ENCODE peak calls at places on chromosome 7, in nine cellular contexts. One of them, this sample, is unnamed.

GRCh38 chr7:117946201-117946633 is 73.0 kb upstream of the CTTNBP2 start:
- DNase-seq in cardiac muscle cell: no peak
- DNase-seq in astrocyte: peak
- DNase-seq in SJSA1: no peak
- DNase-seq in AG04450: no peak
- DNase-seq in fibroblast of the aortic adventitia: no peak
- DNase-seq in endothelial cell of umbilical vein: peak
- DNase-seq in cardiac fibroblast: no peak
- DNase-seq in kidney: no peak
- DNase-seq in this sample: no peak

GRCh38 chr7:47725031-47725780 is 143.3 kb upstream of the TNS3 start:
- DNase-seq in cardiac muscle cell: no peak
- DNase-seq in astrocyte: peak
- DNase-seq in SJSA1: no peak
- DNase-seq in AG04450: no peak
- DNase-seq in fibroblast of the aortic adventitia: peak
- DNase-seq in endothelial cell of umbilical vein: peak
- DNase-seq in cardiac fibroblast: no peak
- DNase-seq in kidney: no peak
- DNase-seq in this sample: no peak

GRCh38 chr7:98754041-98754479 is 115.8 kb downstream of the TMEM130 start:
- DNase-seq in cardiac muscle cell: peak
- DNase-seq in astrocyte: peak
- DNase-seq in SJSA1: no peak
- DNase-seq in AG04450: no peak
- DNase-seq in fibroblast of the aortic adventitia: no peak
- DNase-seq in endothelial cell of umbilical vein: no peak
- DNase-seq in cardiac fibroblast: peak
- DNase-seq in kidney: no peak
- DNase-seq in this sample: peak

GRCh38 chr7:1802899-1803298 is 132.8 kb downstream of the ELFN1 start:
- DNase-seq in cardiac muscle cell: no peak
- DNase-seq in astrocyte: no peak
- DNase-seq in SJSA1: peak
- DNase-seq in AG04450: no peak
- DNase-seq in fibroblast of the aortic adventitia: no peak
- DNase-seq in endothelial cell of umbilical vein: no peak
- DNase-seq in cardiac fibroblast: no peak
- DNase-seq in kidney: peak
- DNase-seq in this sample: no peak

GRCh38 chr7:20395094-20395493 is 64.4 kb downstream of the ITGB8 start:
- DNase-seq in cardiac muscle cell: no peak
- DNase-seq in astrocyte: no peak
- DNase-seq in SJSA1: no peak
- DNase-seq in AG04450: no peak
- DNase-seq in fibroblast of the aortic adventitia: peak
- DNase-seq in endothelial cell of umbilical vein: no peak
- DNase-seq in cardiac fibroblast: peak
- DNase-seq in kidney: no peak
- DNase-seq in this sample: no peak

GRCh38 chr7:154598405-154598804 is 404.5 kb downstream of the PAXIP1 start:
- DNase-seq in cardiac muscle cell: no peak
- DNase-seq in astrocyte: no peak
- DNase-seq in SJSA1: no peak
- DNase-seq in AG04450: no peak
- DNase-seq in fibroblast of the aortic adventitia: no peak
- DNase-seq in endothelial cell of umbilical vein: no peak
- DNase-seq in cardiac fibroblast: no peak
- DNase-seq in kidney: no peak
- DNase-seq in this sample: peak

GRCh38 chr7:114864278-114864677 is 57.6 kb upstream of the MDFIC start:
- DNase-seq in cardiac muscle cell: no peak
- DNase-seq in astrocyte: no peak
- DNase-seq in SJSA1: no peak
- DNase-seq in AG04450: no peak
- DNase-seq in fibroblast of the aortic adventitia: no peak
- DNase-seq in endothelial cell of umbilical vein: peak
- DNase-seq in cardiac fibroblast: no peak
- DNase-seq in kidney: no peak
- DNase-seq in this sample: no peak

GRCh38 chr7:4226166-4226857 is 455.8 kb upstream of the FOXK1 start:
- DNase-seq in cardiac muscle cell: no peak
- DNase-seq in astrocyte: no peak
- DNase-seq in SJSA1: no peak
- DNase-seq in AG04450: no peak
- DNase-seq in fibroblast of the aortic adventitia: no peak
- DNase-seq in endothelial cell of umbilical vein: no peak
- DNase-seq in cardiac fibroblast: no peak
- DNase-seq in kidney: peak
- DNase-seq in this sample: no peak

GRCh38 chr7:27096756-27097514 is 1.1 kb upstream of the HOXA1 start:
- DNase-seq in cardiac muscle cell: no peak
- DNase-seq in astrocyte: peak
- DNase-seq in SJSA1: no peak
- DNase-seq in AG04450: no peak
- DNase-seq in fibroblast of the aortic adventitia: peak
- DNase-seq in endothelial cell of umbilical vein: peak
- DNase-seq in cardiac fibroblast: no peak
- DNase-seq in kidney: peak
- DNase-seq in this sample: no peak

GRCh38 chr7:106865130-106866115 is at the start of gene PIK3CG:
- DNase-seq in cardiac muscle cell: no peak
- DNase-seq in astrocyte: no peak
- DNase-seq in SJSA1: no peak
- DNase-seq in AG04450: no peak
- DNase-seq in fibroblast of the aortic adventitia: no peak
- DNase-seq in endothelial cell of umbilical vein: peak
- DNase-seq in cardiac fibroblast: no peak
- DNase-seq in kidney: no peak
- DNase-seq in this sample: no peak

GRCh38 chr7:945147-945555 is 9.3 kb downstream of the ADAP1 start:
- DNase-seq in cardiac muscle cell: no peak
- DNase-seq in astrocyte: no peak
- DNase-seq in SJSA1: no peak
- DNase-seq in AG04450: no peak
- DNase-seq in fibroblast of the aortic adventitia: no peak
- DNase-seq in endothelial cell of umbilical vein: no peak
- DNase-seq in cardiac fibroblast: no peak
- DNase-seq in kidney: peak
- DNase-seq in this sample: no peak

GRCh38 chr7:37683263-37684120 is at the start of gene GPR141:
- DNase-seq in cardiac muscle cell: no peak
- DNase-seq in astrocyte: no peak
- DNase-seq in SJSA1: no peak
- DNase-seq in AG04450: no peak
- DNase-seq in fibroblast of the aortic adventitia: no peak
- DNase-seq in endothelial cell of umbilical vein: peak
- DNase-seq in cardiac fibroblast: no peak
- DNase-seq in kidney: no peak
- DNase-seq in this sample: peak

GRCh38 chr7:128737441-128737840 is 1.7 kb upstream of the CALU start:
- DNase-seq in cardiac muscle cell: no peak
- DNase-seq in astrocyte: no peak
- DNase-seq in SJSA1: no peak
- DNase-seq in AG04450: no peak
- DNase-seq in fibroblast of the aortic adventitia: no peak
- DNase-seq in endothelial cell of umbilical vein: no peak
- DNase-seq in cardiac fibroblast: no peak
- DNase-seq in kidney: no peak
- DNase-seq in this sample: no peak

GRCh38 chr7:157291404-157292080 is 45.3 kb upstream of the DNAJB6 start:
- DNase-seq in cardiac muscle cell: no peak
- DNase-seq in astrocyte: no peak
- DNase-seq in SJSA1: no peak
- DNase-seq in AG04450: no peak
- DNase-seq in fibroblast of the aortic adventitia: no peak
- DNase-seq in endothelial cell of umbilical vein: no peak
- DNase-seq in cardiac fibroblast: no peak
- DNase-seq in kidney: no peak
- DNase-seq in this sample: no peak

GRCh38 chr7:69517985-69518731 is 80.1 kb upstream of the AUTS2 start:
- DNase-seq in cardiac muscle cell: no peak
- DNase-seq in astrocyte: peak
- DNase-seq in SJSA1: no peak
- DNase-seq in AG04450: no peak
- DNase-seq in fibroblast of the aortic adventitia: no peak
- DNase-seq in endothelial cell of umbilical vein: no peak
- DNase-seq in cardiac fibroblast: no peak
- DNase-seq in kidney: no peak
- DNase-seq in this sample: no peak

GRCh38 chr7:115662120-115662519 is 368.4 kb downstream of the TFEC start:
- DNase-seq in cardiac muscle cell: no peak
- DNase-seq in astrocyte: peak
- DNase-seq in SJSA1: no peak
- DNase-seq in AG04450: no peak
- DNase-seq in fibroblast of the aortic adventitia: no peak
- DNase-seq in endothelial cell of umbilical vein: no peak
- DNase-seq in cardiac fibroblast: no peak
- DNase-seq in kidney: no peak
- DNase-seq in this sample: no peak

DNA sequence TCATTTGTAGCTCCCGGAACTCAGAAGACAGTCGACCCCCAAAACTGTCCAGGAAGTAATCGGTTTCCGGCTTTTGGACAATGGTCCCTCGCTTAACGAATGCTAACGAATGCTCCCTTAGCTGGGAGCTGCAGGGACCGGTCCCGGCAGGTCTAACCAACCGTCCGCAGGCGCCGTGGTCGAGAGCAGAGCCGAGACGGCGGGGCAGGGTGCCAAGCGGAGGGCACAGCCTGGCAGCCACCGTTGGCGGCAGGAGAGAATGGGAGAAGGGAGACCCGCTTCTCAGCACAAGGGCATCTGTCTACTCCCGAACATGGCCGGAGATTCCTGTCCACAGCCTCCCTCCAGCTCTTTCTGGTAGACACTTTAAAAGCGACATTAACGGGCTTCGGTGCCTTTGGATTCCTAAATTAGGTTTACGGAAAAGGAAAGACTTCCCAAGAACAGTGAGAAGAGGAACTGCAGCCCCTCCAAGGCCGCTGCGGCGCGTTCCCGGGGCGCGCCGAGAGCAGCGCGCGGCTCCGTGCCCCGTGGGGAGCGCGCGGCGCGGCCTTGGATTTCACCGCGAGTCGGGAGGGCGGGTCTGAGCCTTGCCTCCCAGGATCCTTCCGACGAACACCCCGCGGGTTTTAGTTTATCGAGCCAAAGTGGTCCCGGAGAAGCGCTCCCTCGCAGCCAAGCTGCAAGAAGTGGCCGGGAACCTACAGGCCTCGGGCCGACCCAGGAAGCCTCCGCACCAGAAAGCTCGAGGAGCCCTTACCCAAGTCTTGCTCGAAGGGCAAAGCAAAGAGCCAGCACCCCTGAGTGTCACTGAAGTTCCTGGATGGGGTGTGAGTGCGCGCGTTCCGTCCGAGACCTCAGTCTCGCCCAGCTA is 3.6 kb upstream of the TBX20 start:
- DNase-seq in cardiac muscle cell: peak
- DNase-seq in astrocyte: no peak
- DNase-seq in SJSA1: no peak
- DNase-seq in AG04450: no peak
- DNase-seq in fibroblast of the aortic adventitia: no peak
- DNase-seq in endothelial cell of umbilical vein: no peak
- DNase-seq in cardiac fibroblast: peak
- DNase-seq in kidney: no peak
- DNase-seq in this sample: peak
- H3K4me3 ChIP-seq in cardiac muscle cell: peak
- H3K4me3 ChIP-seq in astrocyte: no peak
- H3K4me3 ChIP-seq in SJSA1: no peak
- H3K4me3 ChIP-seq in AG04450: no peak
- H3K4me3 ChIP-seq in fibroblast of the aortic adventitia: peak
- H3K4me3 ChIP-seq in endothelial cell of umbilical vein: no peak
- H3K4me3 ChIP-seq in cardiac fibroblast: peak
- H3K4me3 ChIP-seq in kidney: no peak
- H3K4me3 ChIP-seq in this sample: no peak

GRCh38 chr7:137846588-137847417 is at the start of gene DGKI:
- DNase-seq in cardiac muscle cell: peak
- DNase-seq in astrocyte: no peak
- DNase-seq in SJSA1: no peak
- DNase-seq in AG04450: no peak
- DNase-seq in fibroblast of the aortic adventitia: no peak
- DNase-seq in endothelial cell of umbilical vein: no peak
- DNase-seq in cardiac fibroblast: no peak
- DNase-seq in kidney: peak
- DNase-seq in this sample: peak

GRCh38 chr7:137850586-137850985 is 3.8 kb upstream of the DGKI start:
- DNase-seq in cardiac muscle cell: no peak
- DNase-seq in astrocyte: peak
- DNase-seq in SJSA1: no peak
- DNase-seq in AG04450: no peak
- DNase-seq in fibroblast of the aortic adventitia: no peak
- DNase-seq in endothelial cell of umbilical vein: no peak
- DNase-seq in cardiac fibroblast: no peak
- DNase-seq in kidney: no peak
- DNase-seq in this sample: no peak

GRCh38 chr7:137844690-137845425 is 1.9 kb downstream of the DGKI start:
- DNase-seq in cardiac muscle cell: peak
- DNase-seq in astrocyte: no peak
- DNase-seq in SJSA1: no peak
- DNase-seq in AG04450: no peak
- DNase-seq in fibroblast of the aortic adventitia: no peak
- DNase-seq in endothelial cell of umbilical vein: no peak
- DNase-seq in cardiac fibroblast: no peak
- DNase-seq in kidney: no peak
- DNase-seq in this sample: no peak

GRCh38 chr7:137848095-137848494 is 1.3 kb upstream of the DGKI start:
- DNase-seq in cardiac muscle cell: no peak
- DNase-seq in astrocyte: no peak
- DNase-seq in SJSA1: no peak
- DNase-seq in AG04450: no peak
- DNase-seq in fibroblast of the aortic adventitia: no peak
- DNase-seq in endothelial cell of umbilical vein: no peak
- DNase-seq in cardiac fibroblast: no peak
- DNase-seq in kidney: no peak
- DNase-seq in this sample: no peak

GRCh38 chr7:137847418-137848050 is 760 bp upstream of the DGKI start:
- DNase-seq in cardiac muscle cell: peak
- DNase-seq in astrocyte: no peak
- DNase-seq in SJSA1: no peak
- DNase-seq in AG04450: no peak
- DNase-seq in fibroblast of the aortic adventitia: no peak
- DNase-seq in endothelial cell of umbilical vein: peak
- DNase-seq in cardiac fibroblast: no peak
- DNase-seq in kidney: no peak
- DNase-seq in this sample: peak
- H3K4me3 ChIP-seq in cardiac muscle cell: peak
- H3K4me3 ChIP-seq in astrocyte: peak
- H3K4me3 ChIP-seq in SJSA1: no peak
- H3K4me3 ChIP-seq in AG04450: peak
- H3K4me3 ChIP-seq in fibroblast of the aortic adventitia: peak
- H3K4me3 ChIP-seq in endothelial cell of umbilical vein: no peak
- H3K4me3 ChIP-seq in cardiac fibroblast: peak
- H3K4me3 ChIP-seq in kidney: no peak
- H3K4me3 ChIP-seq in this sample: peak

GRCh38 chr7:142303650-142304049 is 45.8 kb upstream of the PRSS58 start:
- DNase-seq in cardiac muscle cell: peak
- DNase-seq in astrocyte: no peak
- DNase-seq in SJSA1: no peak
- DNase-seq in AG04450: no peak
- DNase-seq in fibroblast of the aortic adventitia: no peak
- DNase-seq in endothelial cell of umbilical vein: no peak
- DNase-seq in cardiac fibroblast: no peak
- DNase-seq in kidney: no peak
- DNase-seq in this sample: peak
- H3K4me3 ChIP-seq in cardiac muscle cell: no peak
- H3K4me3 ChIP-seq in astrocyte: no peak
- H3K4me3 ChIP-seq in SJSA1: no peak
- H3K4me3 ChIP-seq in AG04450: no peak
- H3K4me3 ChIP-seq in fibroblast of the aortic adventitia: no peak
- H3K4me3 ChIP-seq in endothelial cell of umbilical vein: no peak
- H3K4me3 ChIP-seq in cardiac fibroblast: no peak
- H3K4me3 ChIP-seq in kidney: no peak
- H3K4me3 ChIP-seq in this sample: no peak

GRCh38 chr7:5248201-5248885 is 34.4 kb upstream of the SLC29A4 start:
- DNase-seq in cardiac muscle cell: no peak
- DNase-seq in astrocyte: peak
- DNase-seq in SJSA1: no peak
- DNase-seq in AG04450: no peak
- DNase-seq in fibroblast of the aortic adventitia: peak
- DNase-seq in endothelial cell of umbilical vein: no peak
- DNase-seq in cardiac fibroblast: peak
- DNase-seq in kidney: peak
- DNase-seq in this sample: peak
- H3K4me3 ChIP-seq in cardiac muscle cell: no peak
- H3K4me3 ChIP-seq in astrocyte: no peak
- H3K4me3 ChIP-seq in SJSA1: no peak
- H3K4me3 ChIP-seq in AG04450: no peak
- H3K4me3 ChIP-seq in fibroblast of the aortic adventitia: no peak
- H3K4me3 ChIP-seq in endothelial cell of umbilical vein: no peak
- H3K4me3 ChIP-seq in cardiac fibroblast: no peak
- H3K4me3 ChIP-seq in kidney: no peak
- H3K4me3 ChIP-seq in this sample: no peak